ENCODE peak calls at places on chromosomes 16 and 17, in seven cellular contexts. M, B, T, Q, A, K and Y are unnamed samples.

GRCh38 chr17:80104321-80104955 is 3.1 kb downstream of the GAA start:
- DNase-seq in M (peak), B (no peak), T (no peak), Q (no peak), A (no peak), K (no peak), Y (peak)

GRCh38 chr16:70341600-70341999 is 5.1 kb upstream of the DDX19A start:
- DNase-seq in M (no peak), B (no peak), T (no peak), Q (no peak), A (no peak), K (no peak), Y (no peak)

GRCh38 chr16:87328846-87329245 is 11.7 kb upstream of the C16orf95 start:
- DNase-seq in M (no peak), B (no peak), T (no peak), Q (no peak), A (no peak), K (no peak), Y (no peak)

GRCh38 chr17:34626141-34626681 is 46.8 kb downstream of the TMEM132E start:
- DNase-seq in M (peak), B (no peak), T (no peak), Q (no peak), A (no peak), K (no peak), Y (no peak)

GRCh38 chr16:4316732-4317461 is 1.0 kb downstream of the GLIS2 start:
- DNase-seq in M (no peak), B (no peak), T (no peak), Q (peak), A (no peak), K (no peak), Y (peak)

GRCh38 chr17:38565853-38566665 is 39.7 kb downstream of the SRCIN1 start:
- DNase-seq in M (no peak), B (no peak), T (no peak), Q (no peak), A (no peak), K (no peak), Y (no peak)

GRCh38 chr16:85350973-85351372 is 238.7 kb upstream of the CIBAR2 start:
- DNase-seq in M (no peak), B (no peak), T (peak), Q (peak), A (no peak), K (peak), Y (peak)

GRCh38 chr17:7932483-7932891 is 481 bp downstream of the CNTROB start:
- DNase-seq in M (peak), B (no peak), T (peak), Q (no peak), A (peak), K (no peak), Y (peak)

GRCh38 chr16:71722801-71723536 is 1.5 kb downstream of the PHLPP2 start:
- DNase-seq in M (peak), B (peak), T (peak), Q (peak), A (peak), K (no peak), Y (peak)

GRCh38 chr17:79073706-79074088 is 927 bp upstream of the ENGASE start:
- DNase-seq in M (no peak), B (no peak), T (no peak), Q (no peak), A (no peak), K (no peak), Y (no peak)

GRCh38 chr16:68306633-68307032 is 4.1 kb downstream of the SLC7A6OS start:
- DNase-seq in M (no peak), B (no peak), T (no peak), Q (no peak), A (no peak), K (no peak), Y (no peak)

GRCh38 chr16:88739139-88739974 is 33.1 kb downstream of the CTU2 start:
- DNase-seq in M (no peak), B (no peak), T (no peak), Q (no peak), A (no peak), K (no peak), Y (no peak)

GRCh38 chr17:70636517-70637133 is 467.3 kb downstream of the KCNJ2 start:
- DNase-seq in M (peak), B (peak), T (peak), Q (no peak), A (peak), K (peak), Y (no peak)

GRCh38 chr16:50038756-50039529 is 13.9 kb downstream of the CNEP1R1 start:
- DNase-seq in M (peak), B (no peak), T (peak), Q (no peak), A (no peak), K (no peak), Y (no peak)

GRCh38 chr17:29250666-29251065 is 4.0 kb downstream of the CRYBA1 start:
- DNase-seq in M (no peak), B (no peak), T (no peak), Q (no peak), A (no peak), K (no peak), Y (no peak)

GRCh38 chr16:55453909-55454308 is 25.1 kb upstream of the MMP2 start:
- DNase-seq in M (no peak), B (no peak), T (peak), Q (no peak), A (no peak), K (no peak), Y (no peak)

GRCh38 chr16:47504599-47504998 is 43.5 kb downstream of the PHKB start:
- DNase-seq in M (no peak), B (no peak), T (no peak), Q (no peak), A (no peak), K (no peak), Y (no peak)

GRCh38 chr17:81735181-81736102 is 23.4 kb downstream of the SLC25A10 start:
- DNase-seq in M (no peak), B (no peak), T (peak), Q (peak), A (no peak), K (no peak), Y (peak)

GRCh38 chr16:970766-971581 is at the start of gene LMF1:
- DNase-seq in M (peak), B (peak), T (peak), Q (peak), A (peak), K (peak), Y (peak)

GRCh38 chr17:1035546-1036170 is 38.7 kb downstream of the TIMM22 start:
- DNase-seq in M (no peak), B (no peak), T (no peak), Q (no peak), A (no peak), K (no peak), Y (no peak)

GRCh38 chr17:41939044-41939695 is 8.8 kb downstream of the ODAD4 start:
- DNase-seq in M (no peak), B (no peak), T (no peak), Q (no peak), A (no peak), K (no peak), Y (no peak)

GRCh38 chr17:62824290-62825135 is 16.4 kb upstream of the MARCHF10 start:
- DNase-seq in M (peak), B (no peak), T (no peak), Q (peak), A (peak), K (no peak), Y (peak)

GRCh38 chr17:19533718-19534561 is at the start of gene SLC47A1:
- DNase-seq in M (peak), B (no peak), T (no peak), Q (no peak), A (peak), K (no peak), Y (no peak)

GRCh38 chr16:73047536-73048291 is at the start of gene ZFHX3:
- DNase-seq in M (peak), B (no peak), T (peak), Q (peak), A (peak), K (no peak), Y (no peak)

GRCh38 chr17:957856-958421 is 21.6 kb downstream of the NXN start:
- DNase-seq in M (no peak), B (no peak), T (peak), Q (no peak), A (no peak), K (no peak), Y (no peak)

GRCh38 chr16:11677451-11677951 is 9.2 kb downstream of the SNN start:
- DNase-seq in M (no peak), B (no peak), T (peak), Q (no peak), A (no peak), K (no peak), Y (no peak)

GRCh38 chr16:3581392-3581791 is 4.2 kb upstream of the NLRC3 start:
- DNase-seq in M (no peak), B (no peak), T (no peak), Q (no peak), A (no peak), K (no peak), Y (no peak)

GRCh38 chr17:75010683-75011406 is 1.6 kb upstream of the MRPL58 start:
- DNase-seq in M (peak), B (peak), T (peak), Q (no peak), A (no peak), K (no peak), Y (no peak)